ENCODE peak calls at places on chromosomes 1 and 21, in ten cellular contexts. One of them, this sample, is unnamed.

GRCh38 chr1:160084771-160085321 is 3.5 kb downstream of the KCNJ9 start:
- DNase-seq in testis: no peak
- DNase-seq in body of pancreas: no peak
- DNase-seq in A673: no peak
- DNase-seq in neural progenitor cell: no peak
- DNase-seq in kidney epithelial cell: no peak
- DNase-seq in HFF-Myc: no peak
- DNase-seq in activated B cell treated with CpG ODN at 0.5 μM for 24 hours: no peak
- DNase-seq in fibroblast of lung: no peak
- DNase-seq in tibial artery: no peak
- DNase-seq in this sample: no peak

GRCh38 chr1:23196627-23197328 is 20.5 kb downstream of the HTR1D start:
- DNase-seq in kidney epithelial cell: peak; percentile 95
- DNase-seq in activated B cell treated with CpG ODN at 0.5 μM for 24 hours: no peak
- DNase-seq in testis: no peak
- DNase-seq in body of pancreas: no peak
- DNase-seq in HFF-Myc: peak; percentile 90
- DNase-seq in tibial artery: no peak
- DNase-seq in neural progenitor cell: no peak
- DNase-seq in A673: no peak
- DNase-seq in fibroblast of lung: peak; percentile 100
- DNase-seq in this sample: peak; percentile 98

GRCh38 chr1:27036718-27037117 is 24.1 kb upstream of the TENT5B start:
- DNase-seq in fibroblast of lung: no peak
- DNase-seq in activated B cell treated with CpG ODN at 0.5 μM for 24 hours: no peak
- DNase-seq in HFF-Myc: no peak
- DNase-seq in A673: no peak
- DNase-seq in tibial artery: no peak
- DNase-seq in kidney epithelial cell: no peak
- DNase-seq in testis: no peak
- DNase-seq in neural progenitor cell: no peak
- DNase-seq in body of pancreas: no peak
- DNase-seq in this sample: no peak

GRCh38 chr21:37358392-37358791 is 8.2 kb upstream of the DYRK1A start:
- DNase-seq in testis: no peak
- DNase-seq in neural progenitor cell: no peak
- DNase-seq in kidney epithelial cell: no peak
- DNase-seq in A673: peak; percentile 43
- DNase-seq in activated B cell treated with CpG ODN at 0.5 μM for 24 hours: no peak
- DNase-seq in body of pancreas: no peak
- DNase-seq in tibial artery: no peak
- DNase-seq in fibroblast of lung: no peak
- DNase-seq in HFF-Myc: no peak
- DNase-seq in this sample: peak; percentile 39

GRCh38 chr1:225428879-225429455 is 1.1 kb upstream of the LBR start:
- DNase-seq in fibroblast of lung: no peak
- DNase-seq in A673: no peak
- DNase-seq in kidney epithelial cell: no peak
- DNase-seq in activated B cell treated with CpG ODN at 0.5 μM for 24 hours: no peak
- DNase-seq in testis: no peak
- DNase-seq in body of pancreas: no peak
- DNase-seq in tibial artery: no peak
- DNase-seq in neural progenitor cell: no peak
- DNase-seq in HFF-Myc: no peak
- DNase-seq in this sample: no peak

GRCh38 chr1:183264132-183264531 is 78.1 kb downstream of the LAMC2 start:
- DNase-seq in fibroblast of lung: no peak
- DNase-seq in kidney epithelial cell: no peak
- DNase-seq in neural progenitor cell: no peak
- DNase-seq in A673: no peak
- DNase-seq in activated B cell treated with CpG ODN at 0.5 μM for 24 hours: no peak
- DNase-seq in testis: no peak
- DNase-seq in tibial artery: no peak
- DNase-seq in body of pancreas: no peak
- DNase-seq in HFF-Myc: no peak
- DNase-seq in this sample: no peak

GRCh38 chr21:31623664-31624063 is 35.8 kb upstream of the SOD1 start:
- DNase-seq in tibial artery: no peak
- DNase-seq in activated B cell treated with CpG ODN at 0.5 μM for 24 hours: no peak
- DNase-seq in testis: no peak
- DNase-seq in kidney epithelial cell: no peak
- DNase-seq in fibroblast of lung: no peak
- DNase-seq in body of pancreas: no peak
- DNase-seq in A673: peak; percentile 17
- DNase-seq in neural progenitor cell: peak; percentile 50
- DNase-seq in HFF-Myc: no peak
- DNase-seq in this sample: peak; percentile 4

GRCh38 chr1:112297536-112297935 is 98.5 kb upstream of the CTTNBP2NL start:
- DNase-seq in A673: peak; percentile 16
- DNase-seq in activated B cell treated with CpG ODN at 0.5 μM for 24 hours: no peak
- DNase-seq in neural progenitor cell: no peak
- DNase-seq in kidney epithelial cell: no peak
- DNase-seq in body of pancreas: no peak
- DNase-seq in HFF-Myc: no peak
- DNase-seq in fibroblast of lung: peak; percentile 7
- DNase-seq in tibial artery: no peak
- DNase-seq in testis: no peak
- DNase-seq in this sample: peak; percentile 11

GRCh38 chr21:45644041-45644906 is 749 bp downstream of the PCBP3 start:
- DNase-seq in A673: no peak
- DNase-seq in kidney epithelial cell: no peak
- DNase-seq in testis: no peak
- DNase-seq in HFF-Myc: no peak
- DNase-seq in neural progenitor cell: peak; percentile 60
- DNase-seq in body of pancreas: no peak
- DNase-seq in activated B cell treated with CpG ODN at 0.5 μM for 24 hours: no peak
- DNase-seq in fibroblast of lung: no peak
- DNase-seq in tibial artery: no peak
- DNase-seq in this sample: peak; percentile 11

GRCh38 chr1:65791860-65792670 is 630 bp upstream of the PDE4B start:
- DNase-seq in body of pancreas: no peak
- DNase-seq in neural progenitor cell: peak; percentile 62
- DNase-seq in A673: no peak
- DNase-seq in activated B cell treated with CpG ODN at 0.5 μM for 24 hours: no peak
- DNase-seq in tibial artery: peak; percentile 20
- DNase-seq in HFF-Myc: no peak
- DNase-seq in fibroblast of lung: peak; percentile 31
- DNase-seq in kidney epithelial cell: no peak
- DNase-seq in testis: peak; percentile 17
- DNase-seq in this sample: peak; percentile 16

GRCh38 chr21:31254131-31254530 is 89.9 kb downstream of the TIAM1 start:
- DNase-seq in fibroblast of lung: no peak
- DNase-seq in neural progenitor cell: no peak
- DNase-seq in testis: no peak
- DNase-seq in A673: no peak
- DNase-seq in HFF-Myc: no peak
- DNase-seq in body of pancreas: no peak
- DNase-seq in tibial artery: no peak
- DNase-seq in activated B cell treated with CpG ODN at 0.5 μM for 24 hours: no peak
- DNase-seq in kidney epithelial cell: no peak
- DNase-seq in this sample: no peak

GRCh38 chr1:203551550-203551949 is 57.6 kb downstream of the OPTC start:
- DNase-seq in HFF-Myc: no peak
- DNase-seq in activated B cell treated with CpG ODN at 0.5 μM for 24 hours: no peak
- DNase-seq in tibial artery: no peak
- DNase-seq in body of pancreas: no peak
- DNase-seq in neural progenitor cell: no peak
- DNase-seq in kidney epithelial cell: no peak
- DNase-seq in A673: no peak
- DNase-seq in testis: no peak
- DNase-seq in fibroblast of lung: peak; percentile 75
- DNase-seq in this sample: peak; percentile 69

DNA sequence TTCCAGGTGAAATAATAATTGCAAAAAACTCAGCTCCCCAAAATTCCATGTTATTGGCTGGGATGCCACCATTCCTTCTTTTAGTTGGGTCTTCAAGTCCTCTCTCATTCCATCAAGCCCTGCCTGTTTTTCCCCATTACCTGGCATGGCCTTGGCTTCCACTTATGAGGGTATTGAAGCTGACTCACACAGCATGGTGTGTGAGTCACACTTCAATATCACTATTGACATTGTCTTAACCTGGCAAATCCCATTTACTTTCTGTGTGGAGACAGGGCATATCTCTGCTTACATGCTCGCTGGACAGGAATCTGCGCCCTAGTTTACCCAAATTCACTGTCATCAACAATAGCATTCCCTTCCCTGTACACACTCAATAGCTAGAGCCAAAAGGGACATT is 1806.8 kb downstream of the BRINP3 start:
- DNase-seq in testis: no peak
- DNase-seq in tibial artery: no peak
- DNase-seq in fibroblast of lung: peak; percentile 45
- DNase-seq in HFF-Myc: no peak
- DNase-seq in body of pancreas: no peak
- DNase-seq in A673: no peak
- DNase-seq in neural progenitor cell: no peak
- DNase-seq in kidney epithelial cell: peak; percentile 70
- DNase-seq in activated B cell treated with CpG ODN at 0.5 μM for 24 hours: no peak
- DNase-seq in this sample: no peak
- TF ChIP-seq CTCF in testis: no peak
- TF ChIP-seq CTCF in tibial artery: no peak
- TF ChIP-seq CTCF in fibroblast of lung: no peak
- TF ChIP-seq CTCF in HFF-Myc: no peak
- TF ChIP-seq CTCF in body of pancreas: no peak
- TF ChIP-seq CTCF in A673: no peak
- TF ChIP-seq CTCF in neural progenitor cell: no peak
- TF ChIP-seq CTCF in kidney epithelial cell: no peak
- TF ChIP-seq CTCF in activated B cell treated with CpG ODN at 0.5 μM for 24 hours: no peak
- TF ChIP-seq CTCF in this sample: no peak

GRCh38 chr1:193265716-193266115 is 79.3 kb upstream of the B3GALT2 start:
- DNase-seq in A673: no peak
- DNase-seq in activated B cell treated with CpG ODN at 0.5 μM for 24 hours: no peak
- DNase-seq in testis: no peak
- DNase-seq in fibroblast of lung: no peak
- DNase-seq in neural progenitor cell: no peak
- DNase-seq in HFF-Myc: no peak
- DNase-seq in body of pancreas: no peak
- DNase-seq in tibial artery: no peak
- DNase-seq in kidney epithelial cell: no peak
- DNase-seq in this sample: no peak

GRCh38 chr1:193275773-193276172 is 89.4 kb upstream of the B3GALT2 start:
- DNase-seq in A673: peak; percentile 42
- DNase-seq in kidney epithelial cell: no peak
- DNase-seq in HFF-Myc: no peak
- DNase-seq in activated B cell treated with CpG ODN at 0.5 μM for 24 hours: no peak
- DNase-seq in testis: no peak
- DNase-seq in body of pancreas: no peak
- DNase-seq in neural progenitor cell: peak; percentile 5
- DNase-seq in fibroblast of lung: no peak
- DNase-seq in tibial artery: no peak
- DNase-seq in this sample: no peak

DNA sequence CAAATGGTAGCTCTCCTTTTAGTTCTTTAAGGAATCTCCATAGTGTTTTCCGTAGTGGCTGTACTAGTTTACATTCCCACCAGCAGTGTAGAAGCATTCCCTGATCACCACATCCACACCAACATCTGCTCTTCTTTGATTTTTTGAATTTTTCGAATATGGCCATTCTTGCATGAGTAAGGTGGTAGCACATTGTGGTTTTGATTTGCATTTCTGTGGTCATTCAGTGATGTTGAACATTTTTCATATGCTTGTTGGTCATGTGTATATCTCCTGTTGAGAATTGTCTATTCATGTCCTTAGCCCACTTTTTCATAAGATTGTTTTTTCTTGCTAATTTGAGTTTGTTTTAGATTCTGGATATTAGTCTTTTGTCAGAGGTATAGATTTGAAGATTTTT is 84.6 kb upstream of the B3GALT2 start:
- DNase-seq in body of pancreas: no peak
- DNase-seq in A673: no peak
- DNase-seq in HFF-Myc: peak; percentile 17
- DNase-seq in activated B cell treated with CpG ODN at 0.5 μM for 24 hours: no peak
- DNase-seq in neural progenitor cell: no peak
- DNase-seq in testis: no peak
- DNase-seq in tibial artery: no peak
- DNase-seq in kidney epithelial cell: no peak
- DNase-seq in fibroblast of lung: peak; percentile 97
- DNase-seq in this sample: peak; percentile 53
- TF ChIP-seq CTCF in body of pancreas: no peak
- TF ChIP-seq CTCF in A673: no peak
- TF ChIP-seq CTCF in HFF-Myc: no peak
- TF ChIP-seq CTCF in activated B cell treated with CpG ODN at 0.5 μM for 24 hours: no peak
- TF ChIP-seq CTCF in neural progenitor cell: no peak
- TF ChIP-seq CTCF in testis: no peak
- TF ChIP-seq CTCF in tibial artery: no peak
- TF ChIP-seq CTCF in kidney epithelial cell: no peak
- TF ChIP-seq CTCF in fibroblast of lung: no peak
- TF ChIP-seq CTCF in this sample: no peak

GRCh38 chr1:42958488-42959317 is at the start of gene SLC2A1:
- DNase-seq in testis: peak; percentile 94
- DNase-seq in kidney epithelial cell: no peak
- DNase-seq in body of pancreas: peak; percentile 85
- DNase-seq in fibroblast of lung: peak; percentile 94
- DNase-seq in activated B cell treated with CpG ODN at 0.5 μM for 24 hours: peak; percentile 90
- DNase-seq in HFF-Myc: peak; percentile 78
- DNase-seq in A673: peak; percentile 95
- DNase-seq in neural progenitor cell: peak; percentile 98
- DNase-seq in tibial artery: peak; percentile 94
- DNase-seq in this sample: peak; percentile 91
- TF ChIP-seq CTCF in testis: no peak
- TF ChIP-seq CTCF in kidney epithelial cell: no peak
- TF ChIP-seq CTCF in body of pancreas: no peak
- TF ChIP-seq CTCF in fibroblast of lung: no peak
- TF ChIP-seq CTCF in activated B cell treated with CpG ODN at 0.5 μM for 24 hours: no peak
- TF ChIP-seq CTCF in HFF-Myc: no peak
- TF ChIP-seq CTCF in A673: no peak
- TF ChIP-seq CTCF in neural progenitor cell: no peak
- TF ChIP-seq CTCF in tibial artery: peak; percentile 6
- TF ChIP-seq CTCF in this sample: no peak

DNA sequence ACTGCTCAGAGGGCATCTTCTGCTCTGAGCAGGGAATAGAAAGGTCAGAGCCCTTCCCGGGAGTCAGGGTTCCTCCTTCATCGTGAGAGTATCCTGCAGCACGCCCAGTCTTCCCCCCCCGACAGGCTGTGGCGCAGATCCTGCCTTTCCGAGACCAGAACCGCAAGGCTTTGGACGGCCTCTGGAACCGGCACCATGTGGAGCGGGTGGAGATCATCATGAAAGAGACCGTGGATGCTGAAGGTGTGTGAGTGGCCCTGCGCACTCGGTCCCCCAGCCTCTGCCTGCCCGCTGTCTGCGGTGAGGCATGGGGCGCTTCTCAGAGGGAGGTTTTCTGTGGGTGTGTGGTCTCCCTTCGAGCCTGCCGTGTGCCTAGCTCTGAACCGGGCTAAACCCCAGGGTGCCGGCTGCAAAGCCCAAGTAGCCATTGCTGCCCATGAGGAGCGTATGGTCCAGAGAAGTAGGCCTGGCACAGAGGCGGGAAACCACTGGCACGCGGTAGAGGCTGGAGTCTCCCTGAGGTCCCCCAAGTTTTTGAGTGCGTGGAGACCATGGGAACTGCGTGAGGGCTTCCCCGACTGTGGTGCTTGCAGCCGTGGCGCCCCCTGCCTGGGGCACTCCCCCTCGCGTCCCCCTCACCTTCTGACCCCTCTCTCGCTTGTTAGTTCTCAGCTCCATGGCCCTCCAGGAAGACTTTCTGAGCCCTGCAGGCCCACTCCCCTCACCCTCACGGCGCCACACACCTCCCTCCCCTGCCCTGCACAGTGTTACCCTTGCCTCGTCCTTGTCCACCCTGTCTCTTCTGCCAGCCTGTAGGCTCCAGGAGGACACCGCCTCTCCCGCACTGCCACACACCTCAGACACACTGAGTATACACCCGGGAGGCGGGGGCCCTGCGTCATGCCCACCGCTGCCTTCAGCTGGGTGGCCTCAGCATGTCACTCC is 12.5 kb downstream of the H6PD start:
- DNase-seq in activated B cell treated with CpG ODN at 0.5 μM for 24 hours: no peak
- DNase-seq in kidney epithelial cell: no peak
- DNase-seq in testis: no peak
- DNase-seq in HFF-Myc: no peak
- DNase-seq in neural progenitor cell: no peak
- DNase-seq in A673: no peak
- DNase-seq in body of pancreas: no peak
- DNase-seq in tibial artery: no peak
- DNase-seq in fibroblast of lung: no peak
- DNase-seq in this sample: no peak
- TF ChIP-seq CTCF in activated B cell treated with CpG ODN at 0.5 μM for 24 hours: no peak
- TF ChIP-seq CTCF in kidney epithelial cell: no peak
- TF ChIP-seq CTCF in testis: no peak
- TF ChIP-seq CTCF in HFF-Myc: peak; percentile 3
- TF ChIP-seq CTCF in neural progenitor cell: peak; percentile 18
- TF ChIP-seq CTCF in A673: no peak
- TF ChIP-seq CTCF in body of pancreas: no peak
- TF ChIP-seq CTCF in tibial artery: no peak
- TF ChIP-seq CTCF in fibroblast of lung: no peak
- TF ChIP-seq CTCF in this sample: no peak